ENCODE peak calls at places on chromosomes 6 and 20, in seven cellular contexts. Y is heart right ventricle, A is iPS DF 6.9, C is cardiac muscle cell, D is sigmoid colon, Z is GM23248, V is small intestine. U is an unnamed sample.

GRCh38 chr6:109420751-109421150 is 19.7 kb downstream of the PPIL6 start:
- DNase-seq in Y (no peak), A (no peak), C (no peak), D (no peak), Z (no peak), V (no peak), U (no peak)

GRCh38 chr6:1858191-1858590 is 248.5 kb downstream of the FOXC1 start:
- DNase-seq in Y (no peak), A (no peak), C (no peak), D (no peak), Z (peak), V (no peak), U (no peak)

GRCh38 chr6:138988469-138988834 is 399 bp upstream of the REPS1 start:
- DNase-seq in Y (no peak), A (no peak), C (no peak), D (no peak), Z (no peak), V (no peak), U (no peak)

GRCh38 chr6:106334646-106335448 is 9.3 kb upstream of the ATG5 start:
- DNase-seq in Y (peak), A (peak), C (peak), D (peak), Z (peak), V (peak), U (no peak)

GRCh38 chr6:97085772-97086171 is 161.2 kb downstream of the KLHL32 start:
- DNase-seq in Y (no peak), A (no peak), C (no peak), D (no peak), Z (peak), V (no peak), U (no peak)

GRCh38 chr20:5067877-5068276 is 51.9 kb downstream of the PCNA start:
- DNase-seq in Y (no peak), A (no peak), C (no peak), D (no peak), Z (no peak), V (no peak), U (no peak)

GRCh38 chr6:39228111-39228971 is 934 bp downstream of the KCNK5 start:
- DNase-seq in Y (no peak), A (no peak), C (no peak), D (no peak), Z (no peak), V (peak), U (no peak)

GRCh38 chr6:104396077-104396476 is 463.6 kb downstream of the HACE1 start:
- DNase-seq in Y (no peak), A (no peak), C (no peak), D (no peak), Z (no peak), V (no peak), U (no peak)

GRCh38 chr6:47005486-47005885 is 36.6 kb downstream of the ADGRF1 start:
- DNase-seq in Y (no peak), A (no peak), C (peak), D (no peak), Z (no peak), V (no peak), U (no peak)

GRCh38 chr6:148885920-148886845 is 139.4 kb downstream of the UST start:
- DNase-seq in Y (no peak), A (no peak), C (no peak), D (no peak), Z (no peak), V (no peak), U (no peak)

GRCh38 chr20:17825949-17826843 is 126.4 kb downstream of the BANF2 start:
- DNase-seq in Y (no peak), A (no peak), C (no peak), D (peak), Z (peak), V (peak), U (no peak)

GRCh38 chr6:15551262-15551661 is 111.6 kb downstream of the DTNBP1 start:
- DNase-seq in Y (no peak), A (no peak), C (no peak), D (no peak), Z (no peak), V (no peak), U (no peak)

GRCh38 chr6:15553031-15553430 is 109.8 kb downstream of the DTNBP1 start:
- DNase-seq in Y (no peak), A (no peak), C (no peak), D (no peak), Z (no peak), V (no peak), U (no peak)

GRCh38 chr6:15550724-15551123 is 112.1 kb downstream of the DTNBP1 start:
- DNase-seq in Y (no peak), A (no peak), C (no peak), D (no peak), Z (no peak), V (no peak), U (no peak)

GRCh38 chr6:15553736-15554294 is 109.0 kb downstream of the DTNBP1 start:
- DNase-seq in Y (no peak), A (no peak), C (no peak), D (no peak), Z (no peak), V (no peak), U (no peak)

GRCh38 chr6:15551798-15552197 is 111.0 kb downstream of the DTNBP1 start:
- DNase-seq in Y (peak), A (no peak), C (peak), D (no peak), Z (no peak), V (peak), U (no peak)
- H3K27ac ChIP-seq in Y (no peak), A (no peak), C (no peak), D (no peak), Z (no peak), V (no peak), U (no peak)

GRCh38 chr6:159493888-159494632 is 199.0 kb downstream of the SOD2 start:
- DNase-seq in Y (no peak), A (no peak), C (no peak), D (no peak), Z (peak), V (no peak), U (no peak)
- H3K27ac ChIP-seq in Y (no peak), A (no peak), C (no peak), D (no peak), Z (no peak), V (no peak), U (no peak)

GRCh38 chr6:95803889-95804288 is 211.9 kb upstream of the FUT9 start:
- DNase-seq in Y (no peak), A (no peak), C (no peak), D (no peak), Z (no peak), V (no peak), U (no peak)

GRCh38 chr6:95802978-95803377 is 212.8 kb upstream of the FUT9 start:
- DNase-seq in Y (no peak), A (no peak), C (no peak), D (no peak), Z (no peak), V (no peak), U (no peak)

GRCh38 chr6:95805699-95806098 is 210.1 kb upstream of the FUT9 start:
- DNase-seq in Y (no peak), A (no peak), C (no peak), D (no peak), Z (no peak), V (no peak), U (no peak)

DNA sequence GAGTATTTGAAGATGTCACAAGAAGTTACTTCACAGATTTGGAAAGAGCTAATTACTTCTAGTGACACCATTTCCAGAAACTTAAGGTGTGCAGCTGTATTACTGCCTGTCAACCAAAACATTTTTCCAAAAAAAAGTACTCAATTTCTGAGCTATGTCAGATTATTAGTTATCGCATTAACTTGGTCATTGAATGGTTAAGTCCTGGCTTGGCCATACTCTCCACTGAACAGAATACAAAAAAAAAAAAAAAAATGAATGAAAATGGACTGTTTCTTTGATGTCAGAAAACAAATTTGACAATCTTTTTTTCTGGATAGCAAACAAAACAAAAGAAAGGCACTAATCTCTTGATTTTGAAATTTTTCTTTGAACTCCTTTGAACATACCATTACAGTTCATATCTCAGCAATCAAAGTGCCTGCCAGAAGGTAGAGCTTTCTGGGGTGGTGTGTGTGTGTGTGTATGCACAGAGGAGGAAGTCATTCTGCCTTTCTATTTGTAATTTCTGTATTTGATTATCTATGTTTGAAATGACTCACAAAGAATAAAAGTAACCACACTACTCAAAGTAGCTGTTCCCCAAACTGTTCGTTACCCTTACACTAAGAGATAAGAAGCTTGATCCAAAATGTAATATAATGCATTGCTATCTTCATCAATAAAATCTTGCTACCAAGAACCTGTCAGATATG is 210.8 kb upstream of the FUT9 start:
- DNase-seq in Y (no peak), A (no peak), C (no peak), D (no peak), Z (no peak), V (no peak), U (no peak)
- H3K27ac ChIP-seq in Y (no peak), A (no peak), C (no peak), D (no peak), Z (no peak), V (no peak), U (no peak)

GRCh38 chr20:32088759-32089158 is 20.8 kb upstream of the TM9SF4 start:
- DNase-seq in Y (no peak), A (no peak), C (no peak), D (no peak), Z (no peak), V (no peak), U (no peak)
- H3K27ac ChIP-seq in Y (no peak), A (no peak), C (no peak), D (no peak), Z (no peak), V (no peak), U (no peak)

GRCh38 chr20:32474009-32474716 is 111.0 kb downstream of the NOL4L start:
- DNase-seq in Y (no peak), A (no peak), C (no peak), D (no peak), Z (no peak), V (no peak), U (no peak)
- H3K27ac ChIP-seq in Y (peak), A (no peak), C (peak), D (peak), Z (peak), V (peak), U (peak)